ENCODE peak calls at places on chromosomes 2 and 18, in four cellular contexts. One of them, this sample, is unnamed.
A peak's percentile ranks its signal among the peaks of the same experiment; 100 is the strongest.

GRCh38 chr18:32349728-32350395 is 120.8 kb downstream of the GAREM1 start:
- DNase-seq in cerebellar cortex: peak; percentile 76
- DNase-seq in mesenchymal stem cell: peak; percentile 95
- DNase-seq in pons: peak; percentile 81
- DNase-seq in this sample: peak; percentile 71

GRCh38 chr2:25537526-25537925 is 135.9 kb downstream of the DTNB start:
- DNase-seq in cerebellar cortex: no peak
- DNase-seq in mesenchymal stem cell: no peak
- DNase-seq in pons: no peak
- DNase-seq in this sample: no peak

GRCh38 chr18:23239885-23240608 is 104.8 kb downstream of the CABLES1 start:
- DNase-seq in cerebellar cortex: no peak
- DNase-seq in mesenchymal stem cell: no peak
- DNase-seq in pons: no peak
- DNase-seq in this sample: no peak

GRCh38 chr2:203871371-203871983 is 3.9 kb downstream of the CTLA4 start:
- DNase-seq in cerebellar cortex: no peak
- DNase-seq in mesenchymal stem cell: no peak
- DNase-seq in pons: no peak
- DNase-seq in this sample: no peak

GRCh38 chr2:218291318-218291933 is 877 bp downstream of the TMBIM1 start:
- DNase-seq in cerebellar cortex: no peak
- DNase-seq in mesenchymal stem cell: no peak
- DNase-seq in pons: peak; percentile 57
- DNase-seq in this sample: no peak

GRCh38 chr2:209640358-209640757 is 131.3 kb upstream of the UNC80 start:
- DNase-seq in cerebellar cortex: no peak
- DNase-seq in mesenchymal stem cell: no peak
- DNase-seq in pons: no peak
- DNase-seq in this sample: no peak

GRCh38 chr2:4715065-4715464 is 977.1 kb upstream of the SOX11 start:
- DNase-seq in cerebellar cortex: no peak
- DNase-seq in mesenchymal stem cell: no peak
- DNase-seq in pons: no peak
- DNase-seq in this sample: no peak

GRCh38 chr2:56012216-56012615 is 88.6 kb upstream of the EFEMP1 start:
- DNase-seq in cerebellar cortex: no peak
- DNase-seq in mesenchymal stem cell: no peak
- DNase-seq in pons: no peak
- DNase-seq in this sample: no peak

GRCh38 chr2:69804416-69804815 is 25.0 kb upstream of the GMCL1 start:
- DNase-seq in cerebellar cortex: no peak
- DNase-seq in mesenchymal stem cell: no peak
- DNase-seq in pons: no peak
- DNase-seq in this sample: no peak

GRCh38 chr2:6073260-6074141 is 381.3 kb downstream of the SOX11 start:
- DNase-seq in cerebellar cortex: no peak
- DNase-seq in mesenchymal stem cell: peak; percentile 21
- DNase-seq in pons: peak; percentile 58
- DNase-seq in this sample: peak; percentile 62

GRCh38 chr2:212387146-212387545 is 151.5 kb downstream of the ERBB4 start:
- DNase-seq in cerebellar cortex: no peak
- DNase-seq in mesenchymal stem cell: no peak
- DNase-seq in pons: no peak
- DNase-seq in this sample: no peak

GRCh38 chr2:168639501-168639900 is 162.9 kb upstream of the NOSTRIN start:
- DNase-seq in cerebellar cortex: no peak
- DNase-seq in mesenchymal stem cell: peak; percentile 94
- DNase-seq in pons: no peak
- DNase-seq in this sample: no peak

GRCh38 chr2:15988724-15989123 is 48.4 kb downstream of the MYCN start:
- DNase-seq in cerebellar cortex: no peak
- DNase-seq in mesenchymal stem cell: no peak
- DNase-seq in pons: no peak
- DNase-seq in this sample: no peak

GRCh38 chr2:26067980-26068507 is 34.2 kb downstream of the RAB10 start:
- DNase-seq in cerebellar cortex: no peak
- DNase-seq in mesenchymal stem cell: peak; percentile 20
- DNase-seq in pons: no peak
- DNase-seq in this sample: no peak

GRCh38 chr2:74813201-74813600 is 20.7 kb upstream of the HK2 start:
- DNase-seq in cerebellar cortex: no peak
- DNase-seq in mesenchymal stem cell: no peak
- DNase-seq in pons: no peak
- DNase-seq in this sample: no peak

GRCh38 chr2:9232886-9233285 is 26.3 kb downstream of the ASAP2 start:
- DNase-seq in cerebellar cortex: no peak
- DNase-seq in mesenchymal stem cell: peak; percentile 64
- DNase-seq in pons: no peak
- DNase-seq in this sample: no peak